ENCODE peak calls at places on chromosomes 7 and 10, in nine cellular contexts. K is sigmoid colon; J is H7; R is GM12864; C is HAP-1; W is naive thymus-derived CD4-positive, alpha-beta T cell; I is A549; Y is PC-3; V is colonic mucosa. X is an unnamed sample.

GRCh38 chr7:116122972-116123595 is 87.3 kb upstream of the TES start:
- DNase-seq in R (no peak), Y (peak; percentile 55), C (peak; percentile 8), K (no peak), J (peak; percentile 6), W (no peak), I (peak; percentile 66), V (no peak), X (peak; percentile 10)

GRCh38 chr7:38840736-38841460 is 68.1 kb downstream of the VPS41 start:
- DNase-seq in V (no peak), K (no peak), J (no peak), Y (peak; percentile 44), I (no peak), R (no peak), W (no peak), C (no peak), X (no peak)

GRCh38 chr7:134599371-134599770 is 47.3 kb upstream of the BPGM start:
- DNase-seq in V (no peak), K (no peak), R (no peak), I (no peak), C (peak; percentile 29), J (no peak), Y (no peak), W (no peak), X (no peak)

GRCh38 chr7:18330563-18330962 is 165.0 kb upstream of the HDAC9 start:
- DNase-seq in V (no peak), J (no peak), C (no peak), W (no peak), R (no peak), K (no peak), Y (no peak), I (no peak), X (no peak)

GRCh38 chr7:35280854-35281253 is 27.0 kb upstream of the TBX20 start:
- DNase-seq in Y (no peak), I (no peak), J (peak; percentile 19), W (no peak), K (no peak), V (no peak), C (no peak), R (no peak), X (no peak)

GRCh38 chr10:77173615-77174461 is 463.8 kb downstream of the KCNMA1 start:
- DNase-seq in J (peak; percentile 38), W (peak; percentile 50), C (peak; percentile 78), I (peak; percentile 77), K (peak; percentile 86), Y (peak; percentile 100), R (peak; percentile 53), V (peak; percentile 79), X (peak; percentile 55)

GRCh38 chr7:78253850-78254249 is 455.3 kb downstream of the PHTF2 start:
- DNase-seq in I (no peak), C (no peak), K (no peak), J (no peak), Y (no peak), V (no peak), R (no peak), W (no peak), X (no peak)

GRCh38 chr7:40969641-40970040 is 733.2 kb downstream of the INHBA start:
- DNase-seq in I (no peak), J (no peak), K (no peak), Y (no peak), R (no peak), W (no peak), V (no peak), C (no peak), X (peak; percentile 44)

GRCh38 chr7:78095549-78095948 is 297.0 kb downstream of the PHTF2 start:
- DNase-seq in K (no peak), I (no peak), V (no peak), W (no peak), J (no peak), C (no peak), Y (no peak), R (no peak), X (no peak)

GRCh38 chr7:957418-958220 is 3.1 kb upstream of the ADAP1 start:
- DNase-seq in C (no peak), J (peak; percentile 85), W (no peak), V (no peak), I (no peak), K (peak; percentile 80), Y (no peak), R (no peak), X (no peak)

GRCh38 chr7:139871820-139872219 is 42.8 kb downstream of the TBXAS1 start:
- DNase-seq in V (no peak), J (no peak), R (no peak), W (no peak), I (no peak), C (no peak), Y (no peak), K (no peak), X (no peak)

GRCh38 chr10:133159950-133160812 is at the start of gene KNDC1:
- DNase-seq in Y (no peak), W (no peak), I (no peak), J (peak; percentile 97), V (no peak), K (peak; percentile 50), C (peak; percentile 71), R (no peak), X (no peak)

GRCh38 chr7:34622771-34623250 is 35.2 kb upstream of the NPSR1 start:
- DNase-seq in V (no peak), I (no peak), R (no peak), J (no peak), C (no peak), W (no peak), Y (no peak), K (no peak), X (no peak)

GRCh38 chr10:71433116-71433982 is 36.6 kb downstream of the CDH23 start:
- DNase-seq in R (no peak), I (no peak), K (no peak), J (peak; percentile 16), W (no peak), V (no peak), Y (no peak), C (no peak), X (no peak)

GRCh38 chr10:21060626-21061025 is 163.5 kb upstream of the NEBL start:
- DNase-seq in K (no peak), V (no peak), C (no peak), Y (no peak), J (no peak), W (no peak), R (no peak), I (no peak), X (no peak)

GRCh38 chr10:29687411-29688160 is 52.8 kb upstream of the SVIL start:
- DNase-seq in V (no peak), J (no peak), Y (no peak), I (no peak), W (no peak), C (no peak), R (no peak), K (no peak), X (no peak)
- H3K4me3 ChIP-seq in V (no peak overlapping the region), J (no peak overlapping the region), Y (no peak overlapping the region), I (no peak overlapping the region), W (no peak overlapping the region), C (no peak overlapping the region), R (no peak overlapping the region), K (no peak overlapping the region), X (no peak overlapping the region)

DNA sequence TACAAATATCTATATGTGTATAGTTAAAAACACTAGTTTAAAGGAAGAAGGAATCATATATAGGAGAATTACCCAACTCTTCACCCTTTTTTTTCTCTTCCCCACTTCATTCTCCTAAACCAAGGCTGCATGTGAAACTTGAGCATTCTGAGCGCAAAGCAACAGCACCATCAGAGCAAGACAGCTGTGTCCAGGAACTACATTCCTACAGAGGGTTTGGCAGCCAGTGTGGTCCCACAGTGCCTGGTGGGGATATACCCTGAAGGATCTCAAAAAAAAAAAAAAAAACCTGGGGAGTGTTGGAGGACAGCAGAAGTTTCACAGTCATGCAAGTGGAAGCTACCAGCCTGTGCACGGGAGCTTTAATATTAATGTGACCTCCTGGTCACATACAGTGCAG is 310.4 kb downstream of the CTNNA3 start:
- DNase-seq in K (no peak), W (no peak), Y (no peak), C (no peak), V (no peak), I (no peak), R (no peak), J (no peak), X (no peak)
- H3K4me3 ChIP-seq in K (no peak overlapping the region), W (no peak overlapping the region), Y (no peak overlapping the region), C (no peak overlapping the region), V (no peak overlapping the region), I (no peak overlapping the region), R (no peak overlapping the region), J (no peak overlapping the region), X (no peak overlapping the region)

DNA sequence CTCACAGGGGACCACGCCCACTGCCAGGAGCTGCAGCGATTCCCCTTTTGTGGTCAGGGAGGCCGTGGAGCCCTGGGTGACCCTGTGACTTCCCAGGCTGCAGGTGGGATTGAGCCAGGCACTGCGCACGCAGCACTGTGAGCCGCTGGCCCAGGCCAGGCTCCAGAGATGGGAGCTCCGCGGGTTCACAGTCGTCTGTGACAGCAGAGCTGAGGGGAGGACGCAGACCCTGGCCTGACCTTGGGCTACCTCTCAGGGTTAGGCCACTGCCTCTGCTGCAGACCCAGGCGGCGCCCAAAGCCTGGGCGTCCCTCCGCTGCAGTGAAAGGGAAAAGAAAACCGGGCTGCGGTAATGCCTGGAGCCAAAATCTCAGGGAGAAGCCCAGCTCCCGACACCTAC is 107.5 kb upstream of the GPR26 start:
- DNase-seq in R (no peak), K (peak; percentile 39), W (no peak), V (peak; percentile 12), C (no peak), Y (no peak), J (no peak), I (no peak), X (no peak)
- H3K4me3 ChIP-seq in R (no peak overlapping the region), K (no peak overlapping the region), W (no peak overlapping the region), V (no peak overlapping the region), C (no peak overlapping the region), Y (no peak overlapping the region), J (no peak overlapping the region), I (no peak overlapping the region), X (no peak overlapping the region)

GRCh38 chr7:122984021-122984420 is 11.5 kb downstream of the TAS2R16 start:
- DNase-seq in I (no peak), C (no peak), R (no peak), J (no peak), W (no peak), Y (no peak), K (no peak), V (no peak), X (no peak)

GRCh38 chr7:122988333-122988732 is 7.2 kb downstream of the TAS2R16 start:
- DNase-seq in K (no peak), R (no peak), W (no peak), I (no peak), V (no peak), J (no peak), Y (no peak), C (no peak), X (no peak)

GRCh38 chr7:122989577-122989976 is 5.9 kb downstream of the TAS2R16 start:
- DNase-seq in Y (no peak), I (no peak), R (no peak), C (no peak), J (no peak), V (no peak), K (no peak), W (no peak), X (no peak)

GRCh38 chr7:122989041-122989440 is 6.5 kb downstream of the TAS2R16 start:
- DNase-seq in Y (no peak), W (no peak), R (no peak), J (no peak), I (no peak), C (no peak), K (no peak), V (no peak), X (no peak)

DNA sequence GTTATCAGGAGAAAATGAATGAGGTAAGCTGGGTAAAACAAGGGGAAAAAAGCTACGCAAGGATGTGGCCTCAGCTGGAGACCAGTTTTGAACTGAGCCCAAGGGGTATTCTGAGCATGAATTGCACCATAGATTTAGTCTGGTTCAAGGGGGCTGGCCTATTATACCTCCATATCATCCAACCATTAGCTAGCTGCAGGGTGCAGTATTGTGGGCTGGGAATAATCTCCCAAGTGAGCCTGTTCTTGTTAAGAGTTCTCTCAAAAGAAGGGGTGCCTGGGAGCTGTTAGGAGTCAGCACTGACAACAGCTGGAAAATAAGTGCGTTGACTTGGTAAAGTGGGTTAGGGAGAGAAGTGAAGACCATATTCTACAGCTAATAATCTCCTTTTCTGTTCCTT is 8.0 kb downstream of the TAS2R16 start:
- DNase-seq in Y (no peak), W (no peak), R (no peak), C (no peak), K (no peak), J (no peak), I (no peak), V (no peak), X (no peak)
- H3K4me3 ChIP-seq in Y (no peak overlapping the region), W (no peak overlapping the region), R (no peak overlapping the region), C (no peak overlapping the region), K (no peak overlapping the region), J (no peak overlapping the region), I (no peak overlapping the region), V (no peak overlapping the region), X (no peak overlapping the region)